ENCODE peak calls at places on chromosomes 2 and 18, in eight cellular contexts. H, N, E, T, U, S, Q and B are unnamed samples.
A peak's percentile ranks its signal among the peaks of the same experiment; 100 is the strongest.

GRCh38 chr2:199985625-199986207 is 30.3 kb downstream of the MAIP1 start:
- DNase-seq in H (no peak), N (peak; percentile 60), E (peak; percentile 84), T (peak; percentile 86), U (peak; percentile 69), S (peak; percentile 13), Q (peak; percentile 65), B (peak; percentile 54)

GRCh38 chr2:32632089-32632488 is 4.2 kb downstream of the TTC27 start:
- DNase-seq in H (peak; percentile 4), N (peak; percentile 59), E (peak; percentile 39), T (peak; percentile 82), U (no peak), S (no peak), Q (no peak), B (no peak)

GRCh38 chr2:176997074-176997791 is 215.4 kb upstream of the HNRNPA3 start:
- DNase-seq in H (peak; percentile 97), N (peak; percentile 69), E (peak; percentile 27), T (peak; percentile 90), U (peak; percentile 26), S (no peak), Q (no peak), B (peak; percentile 63)

GRCh38 chr2:157830696-157831570 is 45.2 kb downstream of the ACVR1 start:
- DNase-seq in H (peak; percentile 87), N (peak; percentile 93), E (peak; percentile 18), T (peak; percentile 87), U (no peak), S (no peak), Q (no peak), B (peak; percentile 90)

GRCh38 chr2:144377929-144378328 is 142.0 kb downstream of the ZEB2 start:
- DNase-seq in H (peak; percentile 45), N (peak; percentile 49), E (peak; percentile 58), T (peak; percentile 29), U (no peak), S (no peak), Q (no peak), B (no peak)

GRCh38 chr18:7749510-7749981 is 182.4 kb downstream of the PTPRM start:
- DNase-seq in H (no peak), N (no peak), E (no peak), T (no peak), U (no peak), S (no peak), Q (no peak), B (no peak)

GRCh38 chr2:203994735-203995134 is 58.2 kb downstream of the ICOS start:
- DNase-seq in H (no peak), N (no peak), E (no peak), T (no peak), U (no peak), S (no peak), Q (no peak), B (no peak)

GRCh38 chr2:152623775-152624174 is 93.5 kb downstream of the PRPF40A start:
- DNase-seq in H (no peak), N (no peak), E (no peak), T (no peak), U (no peak), S (no peak), Q (no peak), B (no peak)

GRCh38 chr2:226183550-226183949 is 616.1 kb downstream of the IRS1 start:
- DNase-seq in H (no peak), N (no peak), E (no peak), T (no peak), U (no peak), S (no peak), Q (no peak), B (no peak)

GRCh38 chr2:188725981-188726380 is 248.2 kb upstream of the COL3A1 start:
- DNase-seq in H (no peak), N (no peak), E (no peak), T (peak; percentile 64), U (no peak), S (no peak), Q (no peak), B (peak; percentile 55)

GRCh38 chr18:46650681-46651080 is 6.3 kb downstream of the LOXHD1 start:
- DNase-seq in H (no peak), N (no peak), E (no peak), T (no peak), U (no peak), S (no peak), Q (no peak), B (no peak)

GRCh38 chr18:46646468-46646867 is 10.6 kb downstream of the LOXHD1 start:
- DNase-seq in H (no peak), N (no peak), E (no peak), T (no peak), U (no peak), S (no peak), Q (no peak), B (no peak)

DNA sequence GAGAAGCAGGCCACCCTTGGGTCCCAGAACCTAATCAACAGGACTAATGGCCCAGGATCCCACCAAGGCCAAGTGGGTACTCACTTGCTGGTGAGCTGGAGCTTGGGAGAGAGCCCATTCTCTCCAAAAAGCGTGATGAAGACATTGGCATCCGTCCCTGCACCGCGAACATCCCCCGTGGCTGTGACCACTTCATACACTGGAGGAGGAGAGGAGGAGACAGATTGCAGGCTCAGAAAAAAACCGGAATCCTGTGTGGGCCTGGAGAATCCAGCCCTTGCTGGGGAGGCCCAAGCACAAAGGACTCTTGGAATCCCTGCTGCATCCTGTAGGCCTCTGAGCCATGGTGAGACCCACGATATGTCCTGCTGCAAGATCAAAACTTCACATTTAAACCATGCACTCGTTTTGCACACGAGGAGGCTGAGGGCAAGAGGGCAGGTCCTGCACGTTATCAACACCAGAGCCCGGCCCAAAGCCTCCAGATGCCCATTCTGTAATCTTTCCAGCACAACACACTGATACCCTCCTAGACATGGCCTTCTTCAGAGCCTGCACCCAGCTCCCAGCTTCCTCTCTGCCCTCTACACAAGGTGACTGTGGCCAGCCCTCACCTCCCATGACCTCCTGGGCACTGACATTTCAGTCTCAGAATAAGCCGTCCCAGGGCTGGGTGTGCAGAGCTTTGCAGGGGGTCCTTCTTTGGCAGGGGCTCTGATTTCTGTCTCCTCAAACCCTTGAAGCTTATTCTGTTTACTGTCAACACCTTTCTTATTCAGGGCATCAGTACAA is 7.8 kb downstream of the LOXHD1 start:
- DNase-seq in H (no peak), N (no peak), E (no peak), T (no peak), U (no peak), S (no peak), Q (no peak), B (no peak)
- H3K4me3 ChIP-seq in H (no peak overlapping the region), N (no peak overlapping the region), E (no peak overlapping the region), T (no peak overlapping the region), U (no peak overlapping the region), S (no peak overlapping the region), Q (no peak overlapping the region), B (no peak overlapping the region)

GRCh38 chr2:65040414-65041261 is 15.6 kb upstream of the CEP68 start:
- DNase-seq in H (peak; percentile 53), N (peak; percentile 67), E (peak; percentile 88), T (peak; percentile 90), U (peak; percentile 89), S (peak; percentile 68), Q (peak; percentile 86), B (peak; percentile 71)
- H3K4me3 ChIP-seq in H (peak overlapping the region; percentile 3), N (no peak overlapping the region), E (no peak overlapping the region), T (peak overlapping the region; percentile 11), U (no peak overlapping the region), S (no peak overlapping the region), Q (peak overlapping the region; percentile 20), B (no peak overlapping the region)

DNA sequence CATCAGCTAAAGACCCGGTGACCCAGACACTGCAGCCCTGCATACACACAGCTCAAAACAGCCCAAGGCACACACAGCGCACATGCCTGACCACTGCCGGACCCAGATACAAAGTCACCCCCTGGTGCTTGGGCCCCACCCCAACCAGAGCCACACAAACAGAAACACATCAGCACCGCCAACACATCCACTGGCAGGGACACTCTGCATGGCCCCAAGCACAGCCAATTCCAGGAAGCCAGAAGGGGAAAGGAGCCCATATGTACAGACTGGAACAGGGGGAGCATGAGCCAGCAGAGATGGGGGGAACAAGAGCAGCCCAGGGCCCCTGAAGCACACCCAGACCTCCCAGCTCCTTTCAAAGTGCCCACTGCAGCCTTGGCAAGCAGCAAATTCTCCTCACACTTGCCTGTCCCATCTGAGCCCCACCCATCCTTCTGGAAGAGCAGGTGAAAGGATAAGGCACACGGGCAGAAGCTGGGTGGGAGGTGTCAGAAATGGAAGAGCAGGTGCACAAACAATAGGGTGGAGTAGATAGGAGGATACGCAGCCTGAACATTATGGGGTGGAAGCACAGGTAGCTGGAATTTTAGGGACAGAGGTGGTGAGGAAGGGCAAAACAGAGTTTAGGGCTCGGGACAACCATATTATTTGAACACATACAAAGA is 69.3 kb downstream of the TNS1 start:
- DNase-seq in H (no peak), N (no peak), E (no peak), T (no peak), U (no peak), S (no peak), Q (no peak), B (no peak)
- H3K4me3 ChIP-seq in H (no peak overlapping the region), N (no peak overlapping the region), E (no peak overlapping the region), T (no peak overlapping the region), U (peak overlapping the region; percentile 24), S (no peak overlapping the region), Q (peak overlapping the region; percentile 19), B (no peak overlapping the region)

GRCh38 chr2:43675646-43676321 is 445 bp downstream of the C1GALT1C1L start:
- DNase-seq in H (no peak), N (no peak), E (no peak), T (no peak), U (no peak), S (no peak), Q (no peak), B (no peak)

DNA sequence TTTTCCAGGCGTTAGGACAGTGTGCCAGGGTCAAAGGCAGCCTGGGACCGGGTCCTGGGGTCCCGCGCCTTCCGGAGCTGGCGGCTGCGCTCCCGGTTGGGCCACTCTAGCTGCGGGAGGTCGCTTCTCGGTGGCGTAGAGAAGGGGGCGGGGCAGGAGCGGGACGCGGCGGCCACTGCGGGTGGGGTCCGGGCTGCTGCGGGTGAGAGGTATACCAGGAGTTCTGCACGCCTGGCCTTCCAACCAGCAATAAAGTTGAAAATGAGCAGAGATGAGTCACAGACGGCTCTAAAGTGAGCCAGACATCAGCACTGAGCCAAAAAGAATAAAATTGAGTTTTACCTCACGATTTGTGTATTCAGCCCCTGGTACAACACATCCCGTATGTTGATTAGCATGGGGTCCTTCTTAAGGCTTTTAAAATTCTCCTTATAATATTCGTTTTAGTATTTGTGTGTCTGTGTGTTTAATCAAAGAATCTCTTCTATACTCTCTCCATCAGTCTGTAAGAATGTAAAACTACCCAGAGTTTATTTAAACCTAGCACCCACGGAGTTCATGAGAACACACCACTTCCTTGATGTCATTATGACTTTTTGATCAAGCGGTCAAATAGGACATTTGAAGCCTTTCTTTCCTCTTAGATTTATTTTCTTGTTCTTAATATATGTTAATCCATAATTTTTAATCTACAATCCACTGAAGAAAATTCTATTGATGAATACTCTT is at the start of gene C1GALT1C1L:
- DNase-seq in H (peak; percentile 18), N (peak; percentile 40), E (peak; percentile 79), T (no peak), U (peak; percentile 36), S (no peak), Q (peak; percentile 74), B (peak; percentile 29)
- H3K4me3 ChIP-seq in H (peak within 1 kb of the TSS; percentile 48), N (peak within 1 kb of the TSS; percentile 54), E (peak within 1 kb of the TSS; percentile 77), T (no peak within 1 kb of the TSS), U (peak within 1 kb of the TSS; percentile 55), S (peak within 1 kb of the TSS; percentile 45), Q (peak within 1 kb of the TSS; percentile 47), B (peak within 1 kb of the TSS; percentile 38)